ENCODE peak calls at places on chromosomes 5 and 9, in six cellular contexts. H is Calu3; S is MM.1S; V is fibroblast of the aortic adventitia; R is sigmoid colon; M is CD4-positive, alpha-beta T cell. W is an unnamed sample.

GRCh38 chr9:83027153-83027867 is 35.6 kb downstream of the RASEF start:
- DNase-seq in V (peak), M (no peak), H (no peak), R (no peak), S (no peak), W (no peak)

GRCh38 chr5:6436715-6437340 is 11.8 kb upstream of the UBE2QL1 start:
- DNase-seq in H (no peak), S (no peak), V (no peak), R (no peak), M (no peak), W (no peak)

GRCh38 chr5:3531320-3531986 is 64.2 kb upstream of the IRX1 start:
- DNase-seq in V (no peak), S (no peak), H (no peak), R (no peak), M (no peak), W (no peak)

GRCh38 chr9:134386951-134387831 is 60.9 kb downstream of the RXRA start:
- DNase-seq in S (no peak), V (no peak), H (no peak), R (peak), M (no peak), W (no peak)

GRCh38 chr5:160048131-160048530 is 39.2 kb downstream of the TTC1 start:
- DNase-seq in H (no peak), V (peak), R (peak), S (no peak), M (no peak), W (no peak)

GRCh38 chr5:40679998-40680681 is 425 bp downstream of the PTGER4 start:
- DNase-seq in H (peak), V (no peak), S (peak), R (peak), M (peak), W (no peak)

GRCh38 chr9:70049672-70050271 is 6.1 kb downstream of the MAMDC2 start:
- DNase-seq in V (peak), M (no peak), H (no peak), S (no peak), R (peak), W (no peak)

GRCh38 chr5:151086905-151087360 is 6.1 kb upstream of the TNIP1 start:
- DNase-seq in S (peak), H (peak), M (peak), V (no peak), R (no peak), W (peak)

DNA sequence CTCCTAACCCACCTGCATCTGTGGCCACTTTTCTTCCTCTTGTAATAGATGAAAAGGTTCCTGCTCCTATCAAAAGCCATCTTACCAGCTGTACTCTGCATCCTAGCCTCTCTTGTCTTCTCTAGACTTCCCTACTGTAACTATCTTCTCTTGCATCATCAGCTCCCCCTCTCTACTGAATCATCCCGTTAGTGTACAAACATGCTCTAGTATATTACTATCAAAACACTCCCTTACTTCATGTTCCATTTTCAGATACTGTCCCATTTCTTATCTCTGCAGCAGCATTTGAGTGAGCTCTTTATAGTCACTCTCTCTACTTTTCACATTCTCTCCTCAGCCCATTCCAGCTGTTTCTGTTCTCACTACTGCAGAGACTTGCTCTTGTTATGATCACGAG is 2.8 kb downstream of the SRA1 start:
- DNase-seq in S (no peak), H (no peak), M (no peak), V (peak), R (no peak), W (no peak)
- TF ChIP-seq CTCF in S (no peak), H (no peak), M (no peak), V (no peak), R (no peak), W (no peak)

GRCh38 chr5:36688722-36689121 is 82.3 kb downstream of the SLC1A3 start:
- DNase-seq in M (no peak), H (peak), S (peak), R (no peak), V (no peak), W (peak)
- TF ChIP-seq CTCF in M (no peak), H (peak), S (peak), R (no peak), V (peak), W (peak)

GRCh38 chr5:72920690-72921089 is 35.2 kb upstream of the FCHO2 start:
- DNase-seq in S (peak), R (no peak), H (no peak), V (peak), M (no peak), W (no peak)
- TF ChIP-seq CTCF in S (peak), R (no peak), H (no peak), V (peak), M (no peak), W (no peak)

GRCh38 chr9:25427898-25428297 is 250.3 kb downstream of the TUSC1 start:
- DNase-seq in M (no peak), S (no peak), V (no peak), H (no peak), R (no peak), W (no peak)
- TF ChIP-seq CTCF in M (no peak), S (no peak), V (no peak), H (no peak), R (no peak), W (no peak)

GRCh38 chr9:125703662-125704061 is 3.3 kb downstream of the MAPKAP1 start:
- DNase-seq in S (no peak), M (no peak), R (no peak), H (no peak), V (no peak), W (no peak)

GRCh38 chr9:125701351-125701750 is 5.7 kb downstream of the MAPKAP1 start:
- DNase-seq in V (peak), H (no peak), R (no peak), S (no peak), M (no peak), W (peak)

GRCh38 chr9:125705893-125706292 is 1.1 kb downstream of the MAPKAP1 start:
- DNase-seq in R (no peak), M (no peak), V (no peak), S (no peak), H (no peak), W (no peak)

DNA sequence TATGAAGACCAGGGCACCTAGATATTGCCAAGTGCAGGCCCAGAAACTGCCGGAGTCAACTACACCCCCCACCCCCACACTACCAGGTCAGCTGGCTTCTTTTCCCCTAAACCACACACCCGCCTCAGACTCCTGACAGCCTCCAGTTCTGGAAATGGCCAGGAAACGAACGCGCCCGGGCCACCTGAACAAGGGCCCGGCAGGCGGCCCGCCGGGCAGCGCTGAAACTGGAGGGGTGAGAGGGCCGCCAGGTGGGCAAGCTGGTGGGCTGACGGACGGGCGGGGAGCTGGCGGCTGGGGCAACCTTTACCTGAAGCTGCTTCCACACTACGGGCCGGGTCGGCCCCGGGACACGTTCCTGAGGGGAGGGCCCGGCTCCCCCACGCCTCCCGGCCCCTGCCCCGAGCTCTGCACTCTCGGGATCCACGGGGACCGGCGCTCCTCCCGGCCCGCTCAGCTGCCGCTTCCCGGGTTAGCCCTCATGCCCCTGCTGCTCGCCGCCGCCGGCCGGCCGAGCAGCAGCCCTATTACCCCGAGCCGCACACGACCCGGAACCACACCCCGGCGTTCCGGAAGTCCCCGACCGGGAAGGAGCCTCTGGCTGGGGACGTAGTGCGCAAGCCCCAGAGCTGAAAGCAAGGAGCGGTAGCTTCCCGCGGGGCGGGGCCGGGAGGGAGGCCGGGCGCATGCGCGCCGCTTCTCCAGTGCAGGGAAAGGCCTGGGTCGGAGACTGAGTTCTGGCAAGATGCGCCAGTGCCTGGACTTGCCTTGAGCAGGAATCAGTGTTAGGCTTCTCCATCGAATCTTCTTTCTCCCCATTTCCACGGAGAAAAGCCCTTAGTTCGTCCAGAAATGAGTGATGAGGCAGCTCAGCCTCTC is at the start of gene MAPKAP1:
- DNase-seq in V (peak), S (peak), H (peak), R (peak), M (peak), W (peak)
- TF ChIP-seq CTCF in V (no peak), S (no peak), H (no peak), R (no peak), M (no peak), W (no peak)

W was measured in GM12865.